ENCODE peak calls at places on chromosomes 5 and 9, in four cellular contexts. V, Y, G and J are unnamed samples.

GRCh38 chr9:27771803-27772545 is 198.7 kb upstream of the C9orf72 start:
- DNase-seq in V (no peak), Y (no peak), G (no peak), J (no peak)

GRCh38 chr5:19928556-19929421 is 59.2 kb downstream of the CDH18 start:
- DNase-seq in V (no peak), Y (no peak), G (no peak), J (no peak)

GRCh38 chr5:141883184-141883947 is 5.2 kb upstream of the PCDH1 start:
- DNase-seq in V (peak; percentile 90), Y (no peak), G (peak; percentile 93), J (no peak)

GRCh38 chr5:156570615-156571014 is 243.7 kb downstream of the SGCD start:
- DNase-seq in V (no peak), Y (no peak), G (no peak), J (no peak)

GRCh38 chr9:83583151-83584014 is 39.6 kb upstream of the IDNK start:
- DNase-seq in V (no peak), Y (peak; percentile 6), G (peak; percentile 65), J (no peak)

GRCh38 chr5:151357792-151358191 is 10.4 kb upstream of the SLC36A2 start:
- DNase-seq in V (no peak), Y (no peak), G (no peak), J (no peak)

GRCh38 chr9:120578614-120579013 is 1.4 kb downstream of the CDK5RAP2 start:
- DNase-seq in V (no peak), Y (no peak), G (no peak), J (no peak)

GRCh38 chr5:40518511-40518917 is 161.2 kb upstream of the PTGER4 start:
- DNase-seq in V (no peak), Y (no peak), G (no peak), J (no peak)

GRCh38 chr5:173016621-173017046 is 33.1 kb downstream of the ATP6V0E1 start:
- DNase-seq in V (no peak), Y (no peak), G (no peak), J (peak; percentile 74)

GRCh38 chr5:32604800-32605765 is 19.7 kb downstream of the SUB1 start:
- DNase-seq in V (no peak), Y (no peak), G (no peak), J (no peak)

GRCh38 chr9:15311607-15312006 is 4.6 kb upstream of the TTC39B start:
- DNase-seq in V (no peak), Y (no peak), G (no peak), J (no peak)

GRCh38 chr5:178667109-178667508 is 40.3 kb upstream of the CLK4 start:
- DNase-seq in V (peak; percentile 81), Y (no peak), G (peak; percentile 34), J (no peak)

GRCh38 chr9:78441396-78441795 is 144.5 kb downstream of the PSAT1 start:
- DNase-seq in V (no peak), Y (no peak), G (no peak), J (no peak)

GRCh38 chr5:154446183-154447073 is 631 bp downstream of the SAP30L start:
- DNase-seq in V (peak; percentile 91), Y (peak; percentile 29), G (peak; percentile 79), J (peak; percentile 82)

GRCh38 chr9:109248133-109248581 is 72.7 kb downstream of the EPB41L4B start:
- DNase-seq in V (no peak), Y (no peak), G (peak; percentile 15), J (no peak)

GRCh38 chr9:86034863-86035734 is 64.3 kb downstream of the GOLM1 start:
- DNase-seq in V (no peak), Y (no peak), G (peak; percentile 47), J (no peak)

GRCh38 chr5:123809594-123810172 is 297.7 kb downstream of the CSNK1G3 start:
- DNase-seq in V (no peak), Y (no peak), G (peak; percentile 31), J (no peak)

GRCh38 chr5:102930244-102930643 is 175.1 kb downstream of the PAM start:
- DNase-seq in V (no peak), Y (no peak), G (no peak), J (no peak)